ENCODE peak calls at places on chromosomes 4 and X, in ten cellular contexts. L is psoas muscle; S is EH; K is CD8-positive, alpha-beta T cell; I is Caki2; M is Right ventricle myocardium superior; C is iris pigment epithelial cell; P is sciatic nerve; A is fibroblast of pulmonary artery; X is WERI-Rb-1. U is an unnamed sample.

GRCh38 chr4:13597604-13598003 is 29.9 kb downstream of the BOD1L1 start:
- DNase-seq in L (no peak), S (peak), K (no peak), I (no peak), M (no peak), C (peak), P (no peak), A (peak), X (no peak), U (no peak)

GRCh38 chr4:7960790-7961655 is 21.4 kb upstream of the AFAP1 start:
- DNase-seq in L (peak), S (peak), K (no peak), I (peak), M (no peak), C (peak), P (no peak), A (peak), X (no peak), U (no peak)

GRCh38 chr4:19675172-19675811 is 576.4 kb upstream of the SLIT2 start:
- DNase-seq in L (no peak), S (peak), K (no peak), I (no peak), M (no peak), C (peak), P (no peak), A (peak), X (no peak), U (no peak)

GRCh38 chr4:144666539-144667175 is 20.7 kb downstream of the HHIP start:
- DNase-seq in L (no peak), S (peak), K (no peak), I (peak), M (no peak), C (peak), P (no peak), A (peak), X (no peak), U (no peak)

GRCh38 chr4:130210871-130211270 is 1114.9 kb downstream of the C4orf33 start:
- DNase-seq in L (no peak), S (peak), K (no peak), I (no peak), M (no peak), C (peak), P (no peak), A (peak), X (no peak), U (no peak)

GRCh38 chr4:17817027-17817426 is 6.2 kb downstream of the NCAPG start:
- DNase-seq in L (no peak), S (peak), K (no peak), I (peak), M (no peak), C (peak), P (no peak), A (peak), X (no peak), U (no peak)

GRCh38 chr4:6641164-6641970 is 882 bp downstream of the MRFAP1 start:
- DNase-seq in L (peak), S (peak), K (peak), I (peak), M (peak), C (peak), P (peak), A (peak), X (peak), U (peak)

GRCh38 chr4:175125410-175126068 is 207.4 kb downstream of the ADAM29 start:
- DNase-seq in L (no peak), S (no peak), K (no peak), I (no peak), M (no peak), C (peak), P (no peak), A (no peak), X (no peak), U (no peak)

GRCh38 chr4:38765391-38765790 is 17.4 kb downstream of the TLR10 start:
- DNase-seq in L (no peak), S (peak), K (no peak), I (no peak), M (no peak), C (peak), P (no peak), A (no peak), X (no peak), U (no peak)

GRCh38 chrX:107684956-107685385 is 56.7 kb downstream of the PRPS1 start:
- DNase-seq in L (peak), S (peak), K (no peak), I (peak), M (peak), C (peak), P (peak), A (peak), X (no peak), U (peak)

GRCh38 chr4:121190389-121190788 is 26.3 kb upstream of the TNIP3 start:
- DNase-seq in L (no peak), S (no peak), K (no peak), I (no peak), M (no peak), C (no peak), P (no peak), A (no peak), X (peak), U (no peak)

GRCh38 chr4:20318899-20319291 is 67.2 kb downstream of the SLIT2 start:
- DNase-seq in L (no peak), S (peak), K (no peak), I (no peak), M (no peak), C (peak), P (no peak), A (no peak), X (no peak), U (no peak)

GRCh38 chrX:71541546-71542022 is 8.7 kb downstream of the OGT start:
- DNase-seq in L (no peak), S (peak), K (no peak), I (no peak), M (no peak), C (peak), P (no peak), A (peak), X (no peak), U (no peak)

GRCh38 chrX:49988128-49988527 is 65.7 kb downstream of the CLCN5 start:
- DNase-seq in L (no peak), S (peak), K (no peak), I (no peak), M (no peak), C (no peak), P (no peak), A (no peak), X (no peak), U (no peak)

GRCh38 chrX:26649534-26649933 is 433.6 kb downstream of the MAGEB5 start:
- DNase-seq in L (no peak), S (no peak), K (no peak), I (no peak), M (no peak), C (peak), P (no peak), A (peak), X (no peak), U (no peak)

GRCh38 chr4:8516996-8517550 is 63.1 kb upstream of the GPR78 start:
- DNase-seq in L (no peak), S (peak), K (no peak), I (no peak), M (no peak), C (no peak), P (no peak), A (no peak), X (no peak), U (no peak)